ENCODE peak calls at places on chromosomes 5 and 9, in ten cellular contexts. U, E, L, D, W, F, H, B, Z and P are unnamed samples.

GRCh38 chr5:161847896-161848510 is at the start of gene GABRA1:
- DNase-seq in U (no peak), E (peak; percentile 73), L (no peak), D (no peak), W (no peak), F (no peak), H (no peak), B (no peak), Z (no peak), P (no peak)

GRCh38 chr9:81827616-81828296 is 100.5 kb upstream of the SPATA31D4 start:
- DNase-seq in U (no peak), E (no peak), L (no peak), D (no peak), W (no peak), F (no peak), H (no peak), B (no peak), Z (no peak), P (no peak)

GRCh38 chr5:169716287-169716686 is 79.2 kb downstream of the DOCK2 start:
- DNase-seq in U (peak; percentile 82), E (no peak), L (no peak), D (no peak), W (no peak), F (no peak), H (no peak), B (no peak), Z (peak; percentile 52), P (no peak)

GRCh38 chr5:141708016-141708415 is 26.0 kb upstream of the ARAP3 start:
- DNase-seq in U (no peak), E (no peak), L (no peak), D (no peak), W (no peak), F (no peak), H (no peak), B (no peak), Z (no peak), P (no peak)

GRCh38 chr5:145903113-145903512 is 30.3 kb upstream of the GRXCR2 start:
- DNase-seq in U (no peak), E (no peak), L (no peak), D (no peak), W (no peak), F (no peak), H (no peak), B (no peak), Z (no peak), P (no peak)

GRCh38 chr9:119215651-119216050 is 153.6 kb downstream of the BRINP1 start:
- DNase-seq in U (no peak), E (no peak), L (no peak), D (no peak), W (no peak), F (no peak), H (no peak), B (no peak), Z (no peak), P (no peak)

GRCh38 chr9:98943682-98944129 is at the start of gene COL15A1:
- DNase-seq in U (no peak), E (peak; percentile 86), L (no peak), D (no peak), W (no peak), F (no peak), H (peak; percentile 27), B (no peak), Z (no peak), P (no peak)

GRCh38 chr9:2785060-2785459 is 58.8 kb downstream of the PUM3 start:
- DNase-seq in U (no peak), E (no peak), L (no peak), D (no peak), W (no peak), F (no peak), H (no peak), B (no peak), Z (no peak), P (no peak)

GRCh38 chr5:31231171-31231570 is 37.7 kb downstream of the CDH6 start:
- DNase-seq in U (no peak), E (no peak), L (no peak), D (no peak), W (no peak), F (no peak), H (no peak), B (no peak), Z (no peak), P (no peak)

GRCh38 chr5:135543151-135543818 is 7.5 kb upstream of the NEUROG1 start:
- DNase-seq in U (no peak), E (peak; percentile 78), L (no peak), D (no peak), W (no peak), F (no peak), H (no peak), B (no peak), Z (no peak), P (no peak)

GRCh38 chr5:89034588-89034987 is 151.6 kb upstream of the MEF2C start:
- DNase-seq in U (no peak), E (no peak), L (no peak), D (no peak), W (no peak), F (no peak), H (no peak), B (no peak), Z (peak; percentile 95), P (no peak)

GRCh38 chr5:170420809-170421412 is 31.7 kb upstream of the KCNMB1 start:
- DNase-seq in U (peak; percentile 67), E (peak; percentile 90), L (peak; percentile 51), D (peak; percentile 32), W (no peak), F (peak; percentile 49), H (peak; percentile 58), B (peak; percentile 29), Z (peak; percentile 61), P (peak; percentile 41)

GRCh38 chr5:94545870-94546625 is 72.4 kb downstream of the KIAA0825 start:
- DNase-seq in U (no peak), E (no peak), L (no peak), D (peak; percentile 2), W (no peak), F (no peak), H (no peak), B (no peak), Z (no peak), P (no peak)

GRCh38 chr5:57503433-57503832 is 20.8 kb upstream of the ACTBL2 start:
- DNase-seq in U (no peak), E (no peak), L (no peak), D (no peak), W (no peak), F (no peak), H (no peak), B (no peak), Z (no peak), P (no peak)

GRCh38 chr9:16744386-16744785 is 126.1 kb downstream of the BNC2 start:
- DNase-seq in U (peak; percentile 62), E (no peak), L (no peak), D (no peak), W (no peak), F (no peak), H (no peak), B (no peak), Z (peak; percentile 10), P (no peak)

GRCh38 chr5:138441221-138441620 is 2.4 kb downstream of the REEP2 start:
- DNase-seq in U (no peak), E (no peak), L (no peak), D (no peak), W (no peak), F (no peak), H (no peak), B (no peak), Z (no peak), P (no peak)

GRCh38 chr5:170603578-170604565 is 100.1 kb downstream of the KCNIP1 start:
- DNase-seq in U (no peak), E (peak; percentile 90), L (no peak), D (no peak), W (no peak), F (peak; percentile 46), H (no peak), B (peak; percentile 3), Z (peak; percentile 58), P (no peak)

GRCh38 chr9:124780060-124780756 is 3.3 kb downstream of the OLFML2A start:
- DNase-seq in U (no peak), E (no peak), L (peak; percentile 22), D (no peak), W (no peak), F (no peak), H (no peak), B (no peak), Z (no peak), P (no peak)
- H3K4me3 ChIP-seq in U (no peak overlapping the region), E (no peak overlapping the region), L (no peak overlapping the region), D (no peak overlapping the region), W (no peak overlapping the region), F (no peak overlapping the region), H (no peak overlapping the region), B (no peak overlapping the region), Z (peak overlapping the region; percentile 54), P (peak overlapping the region; percentile 17)

GRCh38 chr5:18527017-18527416 is 892.8 kb downstream of the TAF11L14 start:
- DNase-seq in U (no peak), E (no peak), L (no peak), D (no peak), W (no peak), F (no peak), H (no peak), B (no peak), Z (no peak), P (no peak)
- TF ChIP-seq CTCF in U (no peak), E (no peak), L (no peak), D (no peak), W (no peak), F (no peak), H (no peak), B (no peak), Z (no peak), P (no peak)

DNA sequence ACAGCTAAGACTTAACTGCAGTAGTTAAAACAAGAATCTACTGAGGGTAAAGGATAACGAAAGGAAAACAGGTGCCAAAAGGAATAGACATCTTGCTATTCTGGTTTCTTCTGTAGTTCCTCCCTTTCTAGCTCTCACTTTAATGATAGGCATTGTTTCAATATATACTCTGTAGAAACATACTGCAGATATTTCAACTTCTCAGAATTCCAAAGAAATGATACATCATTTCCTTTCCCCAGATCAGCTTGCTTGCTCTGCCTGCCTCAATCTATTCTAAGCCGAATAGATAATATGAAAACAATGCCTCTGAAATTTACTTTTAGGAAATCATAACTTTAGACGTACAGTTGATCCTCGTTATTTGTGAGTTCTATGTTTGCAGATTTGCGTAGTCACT is 46.3 kb downstream of the ACO1 start:
- DNase-seq in U (peak; percentile 66), E (no peak), L (no peak), D (no peak), W (no peak), F (no peak), H (no peak), B (no peak), Z (peak; percentile 33), P (no peak)
- H3K4me3 ChIP-seq in U (no peak overlapping the region), E (no peak overlapping the region), L (no peak overlapping the region), D (no peak overlapping the region), W (no peak overlapping the region), F (no peak overlapping the region), H (no peak overlapping the region), B (no peak overlapping the region), Z (no peak overlapping the region), P (no peak overlapping the region)

DNA sequence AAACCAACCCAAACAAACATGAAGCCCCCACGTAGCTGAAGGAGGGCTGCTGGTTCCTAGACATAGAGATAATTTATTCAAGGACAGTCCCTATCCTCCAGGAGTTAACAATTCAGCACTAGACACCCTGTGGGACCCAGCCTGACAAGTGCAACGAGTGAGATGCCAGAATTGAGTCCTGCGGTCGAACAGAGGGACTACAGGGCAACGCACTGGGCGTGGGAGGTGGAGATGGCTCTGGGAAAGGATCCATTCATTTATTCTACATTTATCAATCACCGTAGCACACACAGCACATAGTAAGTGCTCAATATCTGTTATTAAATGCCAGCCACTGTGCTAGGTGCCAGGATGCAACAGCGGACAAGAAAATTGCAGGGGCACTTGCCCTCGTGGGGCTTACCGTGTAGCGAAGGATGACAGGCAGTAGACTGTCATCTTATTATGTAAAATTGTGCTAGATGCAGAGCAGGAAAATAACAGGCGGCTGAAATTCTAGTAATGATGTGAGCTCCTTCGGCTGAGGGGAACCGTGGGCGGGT is 855 bp upstream of the ARHGAP26 start:
- DNase-seq in U (no peak), E (peak; percentile 53), L (no peak), D (no peak), W (no peak), F (no peak), H (peak; percentile 19), B (no peak), Z (no peak), P (no peak)
- TF ChIP-seq CTCF in U (peak; percentile 1), E (no peak), L (no peak), D (no peak), W (no peak), F (no peak), H (no peak), B (no peak), Z (no peak), P (no peak)